ENCODE peak calls at places on chromosome 14, in ten cellular contexts. J is IMR-90; A is A549; M is transverse colon; S is astrocyte of the cerebellum; R is CD8-positive, alpha-beta T cell; H is sigmoid colon; K is psoas muscle; I is coronary artery; U is fibroblast of lung. Y is an unnamed sample.
A peak's percentile ranks its signal among the peaks of the same experiment; 100 is the strongest.

GRCh38 chr14:82565825-82566224 is 1032.2 kb upstream of the SEL1L start:
- DNase-seq in J (no peak), I (no peak), K (no peak), U (no peak), S (no peak), M (no peak), A (no peak), R (no peak), H (no peak), Y (no peak)

GRCh38 chr14:100891051-100891450 is 12.5 kb downstream of the RTL1 start:
- DNase-seq in J (no peak), S (no peak), A (no peak), M (peak; percentile 2), I (no peak), U (no peak), R (no peak), H (peak; percentile 56), K (peak; percentile 15), Y (no peak)

GRCh38 chr14:87566986-87567385 is 426.0 kb downstream of the GALC start:
- DNase-seq in U (peak; percentile 64), I (no peak), M (no peak), S (no peak), K (no peak), J (peak; percentile 0), A (no peak), H (no peak), R (no peak), Y (no peak)

GRCh38 chr14:103097994-103098957 is 3.8 kb downstream of the EXOC3L4 start:
- DNase-seq in J (no peak), M (no peak), K (no peak), U (no peak), S (no peak), I (no peak), H (no peak), R (no peak), A (no peak), Y (no peak)

GRCh38 chr14:60622920-60623263 is 26.4 kb downstream of the SIX1 start:
- DNase-seq in K (no peak), H (no peak), R (no peak), M (no peak), U (peak; percentile 86), S (peak; percentile 93), I (no peak), J (peak; percentile 70), A (no peak), Y (peak; percentile 37)

GRCh38 chr14:35949933-35950332 is 123.8 kb downstream of the BRMS1L start:
- DNase-seq in K (no peak), I (no peak), R (no peak), M (no peak), S (no peak), J (no peak), A (peak; percentile 70), U (peak; percentile 14), H (no peak), Y (no peak)

GRCh38 chr14:58283730-58284129 is 14.6 kb upstream of the ARID4A start:
- DNase-seq in H (no peak), J (no peak), R (no peak), K (no peak), U (no peak), M (no peak), S (no peak), I (no peak), A (no peak), Y (no peak)

GRCh38 chr14:105067140-105067968 is 2.1 kb upstream of the GPR132 start:
- DNase-seq in J (peak; percentile 61), U (peak; percentile 46), A (no peak), R (peak; percentile 39), I (no peak), H (no peak), M (no peak), K (peak; percentile 40), S (no peak), Y (no peak)

GRCh38 chr14:94317259-94317658 is 5.9 kb downstream of the SERPINA6 start:
- DNase-seq in K (no peak), M (peak; percentile 69), U (no peak), A (no peak), I (no peak), H (no peak), J (no peak), S (no peak), R (no peak), Y (no peak)

GRCh38 chr14:104600141-104600643 is 4.4 kb downstream of the TMEM179 start:
- DNase-seq in U (no peak), J (no peak), S (no peak), I (no peak), A (peak; percentile 55), R (no peak), K (no peak), H (no peak), M (no peak), Y (no peak)

GRCh38 chr14:76531085-76531484 is 155.1 kb downstream of the ESRRB start:
- DNase-seq in I (no peak), U (no peak), S (no peak), A (no peak), R (no peak), H (no peak), J (no peak), K (no peak), M (no peak), Y (no peak)

GRCh38 chr14:89620436-89620835 is 203.4 kb upstream of the FOXN3 start:
- DNase-seq in J (no peak), I (no peak), A (no peak), S (no peak), M (no peak), H (no peak), K (no peak), R (no peak), U (no peak), Y (no peak)

GRCh38 chr14:91369628-91370445 is 47.8 kb downstream of the CCDC88C start:
- DNase-seq in J (no peak), R (no peak), U (no peak), K (no peak), I (no peak), A (no peak), H (no peak), M (no peak), S (no peak), Y (no peak)

GRCh38 chr14:85566603-85567002 is 36.7 kb downstream of the FLRT2 start:
- DNase-seq in J (peak; percentile 92), K (no peak), R (no peak), A (no peak), I (no peak), M (no peak), U (peak; percentile 83), S (no peak), H (no peak), Y (peak; percentile 45)

GRCh38 chr14:66228267-66228970 is 257.8 kb upstream of the CCDC196 start:
- DNase-seq in K (no peak), A (peak; percentile 6), I (no peak), R (no peak), J (no peak), U (peak; percentile 77), M (no peak), H (no peak), S (no peak), Y (no peak)

GRCh38 chr14:52598568-52598967 is 45.9 kb downstream of the GPR137C start:
- DNase-seq in I (no peak), A (no peak), S (no peak), R (no peak), H (no peak), J (no peak), U (no peak), M (no peak), K (no peak), Y (no peak)

GRCh38 chr14:63896278-63896720 is 43.5 kb downstream of the SYNE2 start:
- DNase-seq in K (no peak), I (peak; percentile 81), A (peak; percentile 55), R (no peak), M (peak; percentile 67), J (peak; percentile 71), H (peak; percentile 68), S (peak; percentile 99), U (peak; percentile 96), Y (peak; percentile 33)

GRCh38 chr14:101116486-101117130 is 213.1 kb upstream of the RTL1 start:
- DNase-seq in M (no peak), I (no peak), A (no peak), U (no peak), R (no peak), S (no peak), K (no peak), J (no peak), H (peak; percentile 35), Y (no peak)

DNA sequence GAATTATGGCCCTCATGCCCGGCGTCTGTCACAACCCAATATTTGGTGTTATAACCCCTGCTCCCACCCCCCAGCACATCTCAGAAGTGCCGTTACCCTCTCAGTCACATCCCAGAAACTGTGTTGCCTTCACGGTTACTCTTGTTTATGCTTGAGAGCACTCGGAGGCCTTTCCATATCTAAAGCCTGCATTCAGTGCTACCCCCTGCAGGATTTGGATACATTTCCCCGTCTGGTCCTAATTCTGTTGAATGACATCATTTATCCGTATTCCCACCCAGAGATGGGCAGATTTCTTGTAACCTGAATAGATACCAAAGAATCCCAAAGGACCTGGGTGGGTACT is 19.1 kb upstream of the FOS start:
- DNase-seq in K (no peak), U (peak; percentile 69), A (no peak), S (peak; percentile 59), J (peak; percentile 77), R (no peak), H (no peak), M (no peak), I (no peak), Y (no peak)
- TF ChIP-seq CTCF in K (no peak), U (peak; percentile 31), A (no peak), S (no peak), J (peak; percentile 28), R (no peak), H (no peak), M (peak; percentile 42), I (no peak), Y (peak; percentile 4)

DNA sequence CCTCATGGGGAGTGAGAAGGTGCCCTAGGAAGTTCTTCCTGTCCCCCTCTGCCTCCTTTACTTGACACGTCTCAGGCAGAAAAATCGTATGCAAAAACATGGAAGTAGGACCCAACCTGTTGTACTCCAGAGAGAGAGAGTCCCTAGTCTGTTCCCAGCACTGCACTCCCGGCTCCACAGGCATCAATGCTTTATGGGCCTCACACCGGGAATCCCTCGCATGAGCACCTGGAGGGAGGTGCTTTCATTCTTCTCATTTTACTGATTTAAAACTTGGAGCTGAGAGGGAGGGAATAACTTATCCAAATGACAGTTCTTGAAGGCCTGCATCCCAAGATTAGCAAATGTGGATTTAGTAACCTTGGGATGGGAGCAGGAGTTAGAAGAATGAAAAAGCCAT is 1101.4 kb downstream of the BCL11B start:
- DNase-seq in J (no peak), H (no peak), K (no peak), M (no peak), R (no peak), A (no peak), U (no peak), S (no peak), I (no peak), Y (no peak)
- H3K4me3 ChIP-seq in J (no peak overlapping the region), H (no peak overlapping the region), K (no peak overlapping the region), M (no peak overlapping the region), R (no peak overlapping the region), A (no peak overlapping the region), U (no peak overlapping the region), S (no peak overlapping the region), I (no peak overlapping the region), Y (no peak overlapping the region)

GRCh38 chr14:68718033-68718725 is 74.7 kb downstream of the ZFP36L1 start:
- DNase-seq in R (no peak), I (no peak), U (no peak), A (peak; percentile 58), H (no peak), M (no peak), K (no peak), S (no peak), J (no peak), Y (no peak)
- TF ChIP-seq CTCF in R (no peak), I (no peak), U (peak; percentile 17), A (peak; percentile 9), H (peak; percentile 18), M (peak; percentile 37), K (no peak), S (peak; percentile 21), J (peak; percentile 23), Y (peak; percentile 23)

GRCh38 chr14:95317817-95318343 is 1.8 kb downstream of the CLMN start:
- DNase-seq in H (no peak), R (no peak), M (no peak), K (no peak), S (no peak), I (no peak), U (no peak), A (no peak), J (no peak), Y (no peak)
- H3K4me3 ChIP-seq in H (no peak overlapping the region), R (no peak overlapping the region), M (peak overlapping the region; percentile 97), K (peak overlapping the region; percentile 83), S (no peak overlapping the region), I (peak overlapping the region; percentile 78), U (no peak overlapping the region), A (no peak overlapping the region), J (no peak overlapping the region), Y (no peak overlapping the region)

Y was measured in AG04449.